ENCODE peak calls at places on chromosomes 5 and 9, in four cellular contexts. One of them, this sample, is unnamed. For H3K9me3, the result is how much of the 10 kb centered on the place peaks cover.

GRCh38 chr9:75181748-75182147 is 93.4 kb downstream of the OSTF1 start:
- DNase-seq in left ventricle myocardium inferior: no peak
- DNase-seq in Panc1: peak
- DNase-seq in astrocyte: peak
- DNase-seq in this sample: no peak

GRCh38 chr9:37529111-37529510 is 43.4 kb downstream of the POLR1E start:
- DNase-seq in left ventricle myocardium inferior: no peak
- DNase-seq in Panc1: no peak
- DNase-seq in astrocyte: peak
- DNase-seq in this sample: no peak

GRCh38 chr9:128335914-128336313 is 4.4 kb upstream of the SLC27A4 start:
- DNase-seq in left ventricle myocardium inferior: no peak
- DNase-seq in Panc1: no peak
- DNase-seq in astrocyte: no peak
- DNase-seq in this sample: no peak

GRCh38 chr9:114280636-114281315 is 42.1 kb upstream of the ORM1 start:
- DNase-seq in left ventricle myocardium inferior: peak
- DNase-seq in Panc1: no peak
- DNase-seq in astrocyte: no peak
- DNase-seq in this sample: no peak

GRCh38 chr5:151600069-151600665 is 9.0 kb upstream of the FAT2 start:
- DNase-seq in left ventricle myocardium inferior: no peak
- DNase-seq in Panc1: no peak
- DNase-seq in astrocyte: no peak
- DNase-seq in this sample: no peak

GRCh38 chr5:178186417-178186816 is 754 bp downstream of the GMCL2 start:
- DNase-seq in left ventricle myocardium inferior: no peak
- DNase-seq in Panc1: no peak
- DNase-seq in astrocyte: peak
- DNase-seq in this sample: peak

GRCh38 chr9:112308576-112308975 is 24.8 kb downstream of the PTBP3 start:
- DNase-seq in left ventricle myocardium inferior: no peak
- DNase-seq in Panc1: no peak
- DNase-seq in astrocyte: peak
- DNase-seq in this sample: no peak

GRCh38 chr5:9653811-9654210 is 23.7 kb upstream of the TAS2R1 start:
- DNase-seq in left ventricle myocardium inferior: peak
- DNase-seq in Panc1: no peak
- DNase-seq in astrocyte: peak
- DNase-seq in this sample: peak

GRCh38 chr9:116336133-116336862 is 182.7 kb downstream of the PAPPA start:
- DNase-seq in left ventricle myocardium inferior: no peak
- DNase-seq in Panc1: no peak
- DNase-seq in astrocyte: no peak
- DNase-seq in this sample: no peak

GRCh38 chr5:145938699-145939531 is 2.5 kb downstream of the SH3RF2 start:
- DNase-seq in left ventricle myocardium inferior: no peak
- DNase-seq in Panc1: no peak
- DNase-seq in astrocyte: peak
- DNase-seq in this sample: no peak

GRCh38 chr5:176901260-176902101 is 2.3 kb upstream of the HK3 start:
- DNase-seq in left ventricle myocardium inferior: no peak
- DNase-seq in Panc1: no peak
- DNase-seq in astrocyte: no peak
- DNase-seq in this sample: no peak

GRCh38 chr9:129258124-129258822 is 80.2 kb upstream of the IER5L start:
- DNase-seq in left ventricle myocardium inferior: peak
- DNase-seq in Panc1: peak
- DNase-seq in astrocyte: peak
- DNase-seq in this sample: peak

GRCh38 chr9:111179577-111179976 is 141.3 kb upstream of the LPAR1 start:
- DNase-seq in left ventricle myocardium inferior: peak
- DNase-seq in Panc1: no peak
- DNase-seq in astrocyte: peak
- DNase-seq in this sample: no peak

GRCh38 chr5:154779105-154779504 is 23.9 kb downstream of the LARP1 start:
- DNase-seq in left ventricle myocardium inferior: no peak
- DNase-seq in Panc1: peak
- DNase-seq in astrocyte: peak
- DNase-seq in this sample: peak

GRCh38 chr5:36359267-36359666 is 57.6 kb upstream of the RANBP3L start:
- DNase-seq in left ventricle myocardium inferior: no peak
- DNase-seq in Panc1: no peak
- DNase-seq in astrocyte: peak
- DNase-seq in this sample: no peak

GRCh38 chr5:56818409-56819026 is 3.2 kb downstream of the MAP3K1 start:
- DNase-seq in left ventricle myocardium inferior: no peak
- DNase-seq in Panc1: no peak
- DNase-seq in astrocyte: no peak
- DNase-seq in this sample: no peak

DNA sequence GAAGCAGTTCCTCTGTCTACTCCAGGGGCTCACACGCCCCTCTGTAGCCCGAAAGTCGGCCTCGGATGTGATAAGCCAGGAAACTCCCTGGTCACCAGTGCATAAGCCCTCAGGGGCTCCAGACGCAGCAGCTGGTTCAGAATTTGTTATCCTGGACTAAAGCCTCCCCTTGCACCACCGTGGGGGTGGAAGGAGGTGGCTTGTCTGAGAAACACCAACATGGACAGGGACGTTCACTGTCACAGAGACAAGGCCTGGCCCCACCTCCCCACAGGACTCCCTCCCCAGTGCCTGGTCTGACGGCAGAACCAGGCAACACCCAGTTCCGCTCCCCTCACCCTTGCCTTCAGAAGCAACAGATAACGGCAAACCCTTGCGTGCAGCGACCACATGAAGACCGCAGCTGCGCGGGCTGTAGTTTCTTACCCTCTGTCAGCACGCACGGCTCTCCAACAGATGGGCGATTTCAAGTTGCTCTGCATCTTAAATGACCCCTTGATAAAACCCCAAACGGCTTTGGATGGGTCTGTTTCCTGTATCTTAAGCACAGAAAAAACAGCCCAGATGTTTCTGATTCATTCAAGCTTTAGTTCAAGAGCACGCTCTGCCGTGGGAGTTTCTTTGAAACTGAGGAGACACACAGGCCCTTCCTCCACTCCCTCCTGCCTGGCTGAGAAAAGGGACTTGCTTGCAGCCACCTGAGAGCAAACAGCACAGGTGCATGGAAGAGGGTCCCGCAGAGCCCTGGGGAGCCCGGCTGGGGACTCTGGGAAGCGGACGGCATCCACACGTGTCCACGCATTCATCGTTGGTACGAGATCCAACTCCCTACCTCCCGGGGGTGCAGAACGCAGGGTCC is 44.7 kb upstream of the NKD2 start:
- DNase-seq in left ventricle myocardium inferior: peak
- DNase-seq in Panc1: no peak
- DNase-seq in astrocyte: peak
- DNase-seq in this sample: peak
- H3K27ac ChIP-seq in left ventricle myocardium inferior: peak
- H3K27ac ChIP-seq in Panc1: no peak
- H3K27ac ChIP-seq in astrocyte: no peak
- H3K27ac ChIP-seq in this sample: peak

GRCh38 chr5:90473321-90474234 is 993 bp downstream of the MBLAC2 start:
- DNase-seq in left ventricle myocardium inferior: no peak
- DNase-seq in Panc1: no peak
- DNase-seq in astrocyte: peak
- DNase-seq in this sample: no peak

GRCh38 chr5:90477816-90478215 is 3.2 kb downstream of the POLR3G start:
- DNase-seq in left ventricle myocardium inferior: no peak
- DNase-seq in Panc1: no peak
- DNase-seq in astrocyte: no peak
- DNase-seq in this sample: no peak

GRCh38 chr5:90477073-90477472 is 2.4 kb downstream of the POLR3G start:
- DNase-seq in left ventricle myocardium inferior: no peak
- DNase-seq in Panc1: no peak
- DNase-seq in astrocyte: no peak
- DNase-seq in this sample: no peak

GRCh38 chr5:90474235-90475107 is at the start of the genes MBLAC2 and POLR3G:
- DNase-seq in left ventricle myocardium inferior: peak
- DNase-seq in Panc1: peak
- DNase-seq in astrocyte: peak
- DNase-seq in this sample: peak

GRCh38 chr5:90475436-90475980 is 844 bp downstream of the POLR3G start:
- DNase-seq in left ventricle myocardium inferior: no peak
- DNase-seq in Panc1: no peak
- DNase-seq in astrocyte: no peak
- DNase-seq in this sample: no peak
- H3K4me3 ChIP-seq in left ventricle myocardium inferior: peak
- H3K4me3 ChIP-seq in Panc1: peak
- H3K4me3 ChIP-seq in astrocyte: peak
- H3K4me3 ChIP-seq in this sample: peak

DNA sequence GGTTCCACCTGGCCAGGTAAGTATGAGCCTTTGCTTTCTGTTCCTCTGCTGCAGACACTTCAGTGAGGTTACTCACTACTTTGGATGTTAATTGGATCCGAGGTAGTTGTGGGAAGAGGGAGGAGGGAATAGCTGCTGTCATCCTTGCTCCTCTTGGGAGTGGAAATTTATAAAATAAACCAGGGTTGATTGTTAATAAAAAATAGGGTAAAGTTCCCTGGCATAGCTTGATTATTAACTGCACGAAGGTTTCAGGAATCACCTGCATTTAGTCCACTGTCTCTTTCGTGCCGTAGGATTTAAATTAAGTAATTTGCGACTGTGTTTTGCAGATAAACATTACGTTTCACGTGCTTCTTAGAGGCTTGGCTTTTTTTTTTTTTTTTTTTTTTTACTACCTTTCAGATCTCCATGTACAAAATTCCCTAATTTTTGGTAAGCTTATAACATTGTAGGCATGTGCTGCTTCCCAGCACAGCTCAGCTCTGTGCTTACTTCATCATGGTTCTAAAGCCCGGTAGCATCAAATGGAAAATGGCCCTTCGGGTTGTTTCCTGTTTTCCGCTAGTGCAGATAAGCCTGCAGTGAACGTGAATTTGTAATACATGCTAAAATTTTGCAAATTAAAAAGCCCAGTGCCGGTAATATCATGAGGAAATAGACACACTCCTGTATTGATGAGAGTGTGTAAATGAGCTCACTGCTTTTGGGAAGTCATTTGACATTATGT is 26.9 kb upstream of the LTC4S start:
- DNase-seq in left ventricle myocardium inferior: no peak
- DNase-seq in Panc1: no peak
- DNase-seq in astrocyte: no peak
- DNase-seq in this sample: no peak
- H3K9me3 ChIP-seq in left ventricle myocardium inferior: under half
- H3K9me3 ChIP-seq in Panc1: under half
- H3K9me3 ChIP-seq in astrocyte: under half
- H3K9me3 ChIP-seq in this sample: under half

DNA sequence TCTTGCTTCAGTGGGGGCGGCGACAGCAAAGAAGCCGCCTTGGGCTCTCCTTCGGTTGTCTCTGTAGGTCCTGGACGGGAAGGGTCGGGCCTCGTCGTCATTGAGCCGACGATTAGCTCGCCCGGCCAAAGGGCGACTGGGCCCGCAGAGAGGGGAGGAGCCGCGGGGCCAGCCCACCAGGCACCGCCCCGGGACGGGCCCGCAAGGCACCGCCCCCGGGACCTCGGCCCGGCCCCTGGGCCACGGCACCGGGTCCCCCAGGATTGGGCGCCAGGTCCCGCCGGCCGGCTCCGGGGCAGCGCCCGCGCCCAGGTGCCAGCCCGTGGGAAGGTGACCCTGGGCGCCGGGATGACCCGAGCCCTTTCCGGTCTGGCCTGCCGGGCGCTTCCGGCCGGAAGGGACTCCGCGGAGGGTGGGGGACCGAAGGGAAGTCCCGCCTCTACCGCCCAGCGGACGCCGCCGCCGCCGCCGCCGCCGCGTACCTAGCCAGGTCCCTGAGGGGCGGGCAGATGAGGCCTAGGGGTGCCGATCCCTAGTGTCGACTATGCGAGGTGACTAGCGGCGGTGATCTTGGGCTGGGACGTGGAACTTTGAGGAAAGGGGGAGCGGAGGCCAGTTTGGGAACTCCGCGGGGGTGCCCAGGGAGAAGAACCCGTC is at the start of the genes GBA2 and RGP1:
- DNase-seq in left ventricle myocardium inferior: peak
- DNase-seq in Panc1: no peak
- DNase-seq in astrocyte: peak
- DNase-seq in this sample: no peak
- H3K27ac ChIP-seq in left ventricle myocardium inferior: peak
- H3K27ac ChIP-seq in Panc1: peak
- H3K27ac ChIP-seq in astrocyte: peak
- H3K27ac ChIP-seq in this sample: peak

This sample was measured in AG04450.